ENCODE peak calls at places on chromosome 2, in seven cellular contexts. One of them, this sample, is unnamed.

GRCh38 chr2:70558195-70558808 is 4.7 kb upstream of the TGFA start:
- DNase-seq in NB4: no peak
- DNase-seq in cardiac muscle cell: no peak
- DNase-seq in MM.1S: no peak
- DNase-seq in uterus: no peak
- DNase-seq in omental fat pad: no peak
- DNase-seq in BJ: no peak
- DNase-seq in this sample: no peak

GRCh38 chr2:8558096-8558495 is 123.8 kb upstream of the ID2 start:
- DNase-seq in BJ: no peak
- DNase-seq in omental fat pad: peak; percentile 13
- DNase-seq in cardiac muscle cell: no peak
- DNase-seq in MM.1S: no peak
- DNase-seq in NB4: no peak
- DNase-seq in uterus: peak; percentile 4
- DNase-seq in this sample: no peak

GRCh38 chr2:42923632-42924425 is 131.4 kb upstream of the HAAO start:
- DNase-seq in NB4: no peak
- DNase-seq in MM.1S: no peak
- DNase-seq in omental fat pad: peak; percentile 5
- DNase-seq in BJ: no peak
- DNase-seq in uterus: no peak
- DNase-seq in cardiac muscle cell: peak; percentile 61
- DNase-seq in this sample: no peak

GRCh38 chr2:239393941-239394340 is 6.9 kb downstream of the HDAC4 start:
- DNase-seq in omental fat pad: no peak
- DNase-seq in MM.1S: no peak
- DNase-seq in NB4: no peak
- DNase-seq in cardiac muscle cell: peak; percentile 23
- DNase-seq in uterus: no peak
- DNase-seq in BJ: no peak
- DNase-seq in this sample: no peak

GRCh38 chr2:128412181-128412871 is 93.7 kb upstream of the HS6ST1 start:
- DNase-seq in uterus: peak; percentile 8
- DNase-seq in BJ: no peak
- DNase-seq in MM.1S: no peak
- DNase-seq in cardiac muscle cell: peak; percentile 16
- DNase-seq in omental fat pad: no peak
- DNase-seq in NB4: peak; percentile 49
- DNase-seq in this sample: no peak

GRCh38 chr2:54560146-54560881 is 104.2 kb downstream of the SPTBN1 start:
- DNase-seq in BJ: no peak
- DNase-seq in NB4: peak; percentile 86
- DNase-seq in cardiac muscle cell: peak; percentile 78
- DNase-seq in uterus: peak; percentile 78
- DNase-seq in MM.1S: peak; percentile 79
- DNase-seq in omental fat pad: no peak
- DNase-seq in this sample: peak; percentile 76

GRCh38 chr2:159684796-159685195 is 27.5 kb upstream of the MARCHF7 start:
- DNase-seq in cardiac muscle cell: peak; percentile 66
- DNase-seq in uterus: no peak
- DNase-seq in MM.1S: no peak
- DNase-seq in BJ: no peak
- DNase-seq in NB4: no peak
- DNase-seq in omental fat pad: no peak
- DNase-seq in this sample: no peak

GRCh38 chr2:179773986-179774385 is 87.4 kb downstream of the ZNF385B start:
- DNase-seq in omental fat pad: no peak
- DNase-seq in NB4: no peak
- DNase-seq in MM.1S: no peak
- DNase-seq in BJ: no peak
- DNase-seq in cardiac muscle cell: no peak
- DNase-seq in uterus: no peak
- DNase-seq in this sample: no peak

GRCh38 chr2:132871829-132872228 is 201.8 kb upstream of the LYPD1 start:
- DNase-seq in BJ: no peak
- DNase-seq in omental fat pad: no peak
- DNase-seq in MM.1S: no peak
- DNase-seq in cardiac muscle cell: no peak
- DNase-seq in uterus: no peak
- DNase-seq in NB4: no peak
- DNase-seq in this sample: no peak

GRCh38 chr2:132877923-132878322 is 207.9 kb upstream of the LYPD1 start:
- DNase-seq in BJ: no peak
- DNase-seq in uterus: no peak
- DNase-seq in cardiac muscle cell: no peak
- DNase-seq in NB4: no peak
- DNase-seq in MM.1S: no peak
- DNase-seq in omental fat pad: no peak
- DNase-seq in this sample: no peak

GRCh38 chr2:132873738-132874137 is 203.7 kb upstream of the LYPD1 start:
- DNase-seq in MM.1S: no peak
- DNase-seq in uterus: no peak
- DNase-seq in omental fat pad: no peak
- DNase-seq in cardiac muscle cell: no peak
- DNase-seq in BJ: no peak
- DNase-seq in NB4: no peak
- DNase-seq in this sample: no peak

GRCh38 chr2:132876745-132877391 is 206.9 kb upstream of the LYPD1 start:
- DNase-seq in uterus: no peak
- DNase-seq in cardiac muscle cell: no peak
- DNase-seq in BJ: no peak
- DNase-seq in NB4: no peak
- DNase-seq in omental fat pad: no peak
- DNase-seq in MM.1S: no peak
- DNase-seq in this sample: no peak

DNA sequence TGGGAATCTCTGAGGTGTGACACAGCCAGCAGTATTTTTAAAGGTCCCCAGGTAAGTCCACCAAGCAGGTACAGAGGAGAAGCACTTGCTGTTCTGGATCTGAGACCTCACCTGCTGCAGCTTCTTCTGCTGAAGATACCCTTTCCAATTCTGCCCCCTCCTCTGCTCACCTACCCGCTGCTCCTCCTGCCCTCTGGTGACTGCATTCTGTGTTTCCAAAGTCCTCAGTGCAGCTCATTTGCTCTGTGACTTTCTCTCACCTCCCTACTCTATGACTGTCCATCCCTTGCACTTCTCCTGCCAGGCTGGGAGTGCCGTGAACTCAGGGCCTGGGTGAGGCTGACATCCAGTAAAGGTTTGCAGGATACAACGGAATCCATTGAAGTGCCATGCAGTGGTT is 205.2 kb upstream of the LYPD1 start:
- DNase-seq in cardiac muscle cell: no peak
- DNase-seq in BJ: no peak
- DNase-seq in MM.1S: no peak
- DNase-seq in omental fat pad: no peak
- DNase-seq in uterus: no peak
- DNase-seq in NB4: no peak
- DNase-seq in this sample: no peak
- TF ChIP-seq CTCF in cardiac muscle cell: no peak
- TF ChIP-seq CTCF in BJ: no peak
- TF ChIP-seq CTCF in MM.1S: no peak
- TF ChIP-seq CTCF in omental fat pad: no peak
- TF ChIP-seq CTCF in uterus: no peak
- TF ChIP-seq CTCF in NB4: no peak
- TF ChIP-seq CTCF in this sample: no peak

GRCh38 chr2:202831241-202831997 is 40.1 kb downstream of the ICA1L start:
- DNase-seq in cardiac muscle cell: peak; percentile 79
- DNase-seq in NB4: peak; percentile 82
- DNase-seq in omental fat pad: no peak
- DNase-seq in MM.1S: peak; percentile 92
- DNase-seq in uterus: no peak
- DNase-seq in BJ: no peak
- DNase-seq in this sample: peak; percentile 60
- TF ChIP-seq CTCF in cardiac muscle cell: peak; percentile 81
- TF ChIP-seq CTCF in NB4: peak; percentile 71
- TF ChIP-seq CTCF in omental fat pad: no peak
- TF ChIP-seq CTCF in MM.1S: peak; percentile 88
- TF ChIP-seq CTCF in uterus: peak; percentile 56
- TF ChIP-seq CTCF in BJ: peak; percentile 72
- TF ChIP-seq CTCF in this sample: peak; percentile 10

GRCh38 chr2:158459161-158460003 is 2.6 kb downstream of the PKP4 start:
- DNase-seq in BJ: no peak
- DNase-seq in cardiac muscle cell: peak; percentile 3
- DNase-seq in uterus: no peak
- DNase-seq in NB4: peak; percentile 56
- DNase-seq in omental fat pad: no peak
- DNase-seq in MM.1S: no peak
- DNase-seq in this sample: no peak

GRCh38 chr2:158458617-158458920 is 1.8 kb downstream of the PKP4 start:
- DNase-seq in cardiac muscle cell: peak; percentile 6
- DNase-seq in omental fat pad: no peak
- DNase-seq in uterus: no peak
- DNase-seq in MM.1S: no peak
- DNase-seq in BJ: no peak
- DNase-seq in NB4: no peak
- DNase-seq in this sample: no peak

GRCh38 chr2:158457826-158458616 is 1.3 kb downstream of the PKP4 start:
- DNase-seq in NB4: peak; percentile 85
- DNase-seq in omental fat pad: peak; percentile 31
- DNase-seq in cardiac muscle cell: peak; percentile 65
- DNase-seq in BJ: no peak
- DNase-seq in uterus: peak; percentile 43
- DNase-seq in MM.1S: peak; percentile 78
- DNase-seq in this sample: no peak

GRCh38 chr2:158457092-158457825 is 507 bp downstream of the PKP4 start:
- DNase-seq in MM.1S: peak; percentile 69
- DNase-seq in BJ: no peak
- DNase-seq in omental fat pad: no peak
- DNase-seq in uterus: peak; percentile 44
- DNase-seq in cardiac muscle cell: peak; percentile 74
- DNase-seq in NB4: peak; percentile 82
- DNase-seq in this sample: peak; percentile 70

GRCh38 chr2:158456309-158457066 is at the start of the genes CCDC148 and PKP4:
- DNase-seq in BJ: peak; percentile 55
- DNase-seq in NB4: peak; percentile 95
- DNase-seq in MM.1S: peak; percentile 94
- DNase-seq in omental fat pad: peak; percentile 78
- DNase-seq in cardiac muscle cell: peak; percentile 94
- DNase-seq in uterus: peak; percentile 88
- DNase-seq in this sample: peak; percentile 95
- TF ChIP-seq CTCF in BJ: peak; percentile 20
- TF ChIP-seq CTCF in NB4: no peak
- TF ChIP-seq CTCF in MM.1S: no peak
- TF ChIP-seq CTCF in omental fat pad: no peak
- TF ChIP-seq CTCF in cardiac muscle cell: no peak
- TF ChIP-seq CTCF in uterus: peak; percentile 19
- TF ChIP-seq CTCF in this sample: peak; percentile 14

DNA sequence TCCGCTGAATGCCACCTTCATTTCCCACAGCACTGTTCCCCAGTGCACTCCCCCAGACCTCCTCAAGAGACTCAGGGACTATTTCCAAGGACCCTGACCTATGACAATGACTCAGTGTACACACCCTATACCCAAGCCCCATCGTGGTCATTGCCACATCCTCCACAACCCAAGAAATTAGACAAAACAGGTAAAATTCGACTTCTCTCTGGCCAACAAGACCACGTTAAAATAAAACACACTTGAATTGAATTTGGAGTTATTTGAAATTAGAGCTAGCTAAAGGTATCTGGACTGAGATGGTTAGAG is 126.4 kb upstream of the NCK2 start:
- DNase-seq in uterus: no peak
- DNase-seq in cardiac muscle cell: no peak
- DNase-seq in MM.1S: no peak
- DNase-seq in omental fat pad: no peak
- DNase-seq in BJ: no peak
- DNase-seq in NB4: no peak
- DNase-seq in this sample: no peak
- TF ChIP-seq CTCF in uterus: no peak
- TF ChIP-seq CTCF in cardiac muscle cell: no peak
- TF ChIP-seq CTCF in MM.1S: no peak
- TF ChIP-seq CTCF in omental fat pad: no peak
- TF ChIP-seq CTCF in BJ: no peak
- TF ChIP-seq CTCF in NB4: no peak
- TF ChIP-seq CTCF in this sample: no peak

DNA sequence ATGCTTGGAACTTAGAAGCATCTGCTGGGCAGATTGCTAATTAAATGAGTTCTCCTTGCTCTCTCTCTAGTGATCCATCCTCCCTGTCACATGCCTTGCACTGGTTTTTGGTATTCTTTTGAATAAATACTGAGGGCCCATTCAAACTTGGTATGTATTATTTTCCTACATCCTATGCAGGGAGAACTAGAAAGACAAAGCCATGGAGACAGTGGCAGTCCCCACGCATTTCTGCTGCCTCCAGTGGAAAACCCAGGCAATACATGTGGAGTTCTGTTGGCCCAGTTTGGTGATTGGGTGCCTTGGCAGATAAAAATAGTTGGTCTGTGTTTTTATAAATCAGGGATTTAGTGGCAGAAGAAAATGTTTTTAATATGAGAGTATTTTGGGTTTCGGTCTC is 68.7 kb downstream of the DIS3L2 start:
- DNase-seq in MM.1S: no peak
- DNase-seq in omental fat pad: no peak
- DNase-seq in cardiac muscle cell: no peak
- DNase-seq in BJ: no peak
- DNase-seq in NB4: no peak
- DNase-seq in uterus: no peak
- DNase-seq in this sample: no peak
- TF ChIP-seq CTCF in MM.1S: peak; percentile 11
- TF ChIP-seq CTCF in omental fat pad: no peak
- TF ChIP-seq CTCF in cardiac muscle cell: peak; percentile 18
- TF ChIP-seq CTCF in BJ: peak; percentile 20
- TF ChIP-seq CTCF in NB4: peak; percentile 28
- TF ChIP-seq CTCF in uterus: no peak
- TF ChIP-seq CTCF in this sample: no peak

DNA sequence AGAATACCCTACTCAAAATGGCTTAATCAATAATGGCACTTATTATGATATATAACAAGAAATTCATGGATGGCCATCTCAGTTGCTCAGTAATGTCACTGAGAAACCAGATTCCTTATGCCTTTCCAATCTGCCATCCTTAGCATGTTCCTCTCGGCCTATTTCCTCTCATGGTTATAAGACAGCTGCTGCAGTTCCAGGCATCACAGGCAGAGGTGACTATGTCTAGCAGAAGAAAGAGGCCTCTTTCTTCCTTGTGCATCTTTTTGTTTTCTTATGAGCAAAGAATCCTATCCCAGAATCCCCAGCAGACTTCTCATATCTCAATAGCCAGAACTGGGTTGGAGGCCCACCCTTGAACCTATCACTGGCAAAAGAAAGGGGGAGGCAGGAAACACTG is 310.6 kb upstream of the SPRED2 start:
- DNase-seq in NB4: no peak
- DNase-seq in MM.1S: no peak
- DNase-seq in cardiac muscle cell: no peak
- DNase-seq in uterus: no peak
- DNase-seq in BJ: no peak
- DNase-seq in omental fat pad: no peak
- DNase-seq in this sample: no peak
- TF ChIP-seq CTCF in NB4: no peak
- TF ChIP-seq CTCF in MM.1S: no peak
- TF ChIP-seq CTCF in cardiac muscle cell: no peak
- TF ChIP-seq CTCF in uterus: no peak
- TF ChIP-seq CTCF in BJ: no peak
- TF ChIP-seq CTCF in omental fat pad: no peak
- TF ChIP-seq CTCF in this sample: no peak

This sample was measured in GM13976.